ENCODE peak calls at places on chromosomes 6 and 20, in five cellular contexts. M is HCT116, G is SK-N-SH, Y is HepG2, U is GM12878. S is an unnamed sample. For H3K36me3, the result is how much of the 10 kb centered on the place peaks cover.

GRCh38 chr6:167714166-167714565 is 112.5 kb upstream of the AFDN start:
- DNase-seq in Y (no peak), U (no peak), M (no peak), G (no peak), S (no peak)

GRCh38 chr6:51866001-51866400 is 221.4 kb downstream of the PKHD1 start:
- DNase-seq in G (no peak), M (no peak), U (no peak), Y (no peak), S (no peak)

GRCh38 chr20:44651507-44652373 is at the start of gene ADA:
- DNase-seq in Y (peak), G (peak), M (no peak), U (no peak), S (no peak)

GRCh38 chr20:25315418-25316210 is 67.7 kb downstream of the PYGB start:
- DNase-seq in U (no peak), G (no peak), M (no peak), Y (no peak), S (no peak)

GRCh38 chr6:138538390-138539031 is 39.2 kb upstream of the NHSL1 start:
- DNase-seq in U (no peak), M (no peak), Y (peak), G (no peak), S (no peak)

GRCh38 chr6:104623052-104623690 is 236.5 kb downstream of the HACE1 start:
- DNase-seq in U (no peak), M (no peak), G (no peak), Y (no peak), S (no peak)

GRCh38 chr20:6730929-6731328 is 36.6 kb upstream of the BMP2 start:
- DNase-seq in Y (no peak), M (no peak), U (no peak), G (no peak), S (no peak)

GRCh38 chr20:25076731-25077609 is 5.0 kb downstream of the VSX1 start:
- DNase-seq in M (peak), G (peak), U (no peak), Y (peak), S (peak)

GRCh38 chr6:137277971-137278602 is 58.9 kb upstream of the IFNGR1 start:
- DNase-seq in Y (peak), G (no peak), U (no peak), M (peak), S (peak)

GRCh38 chr20:60921021-60921622 is 330.9 kb upstream of the CDH4 start:
- DNase-seq in U (no peak), G (no peak), Y (peak), M (no peak), S (no peak)

GRCh38 chr20:59485576-59486250 is 118.6 kb upstream of the PHACTR3 start:
- DNase-seq in G (no peak), Y (no peak), M (no peak), U (no peak), S (no peak)

GRCh38 chr20:20362774-20363435 is 5.0 kb upstream of the INSM1 start:
- DNase-seq in Y (no peak), M (no peak), U (no peak), G (peak), S (no peak)

GRCh38 chr6:110178626-110179405 is 654 bp downstream of the WASF1 start:
- DNase-seq in M (peak), Y (peak), U (no peak), G (peak), S (peak)

GRCh38 chr6:140846518-140847277 is 1286.0 kb upstream of the GJE1 start:
- DNase-seq in Y (no peak), G (no peak), M (no peak), U (no peak), S (no peak)

GRCh38 chr6:139778688-139779087 is 404.2 kb upstream of the CITED2 start:
- DNase-seq in U (no peak), Y (no peak), M (no peak), G (no peak), S (no peak)

GRCh38 chr6:23637296-23637695 is 488.7 kb upstream of the NRSN1 start:
- DNase-seq in U (no peak), G (no peak), M (no peak), Y (no peak), S (no peak)

GRCh38 chr6:162234631-162235030 is 492.9 kb downstream of the PRKN start:
- DNase-seq in U (no peak), M (no peak), Y (peak), G (no peak), S (no peak)

DNA sequence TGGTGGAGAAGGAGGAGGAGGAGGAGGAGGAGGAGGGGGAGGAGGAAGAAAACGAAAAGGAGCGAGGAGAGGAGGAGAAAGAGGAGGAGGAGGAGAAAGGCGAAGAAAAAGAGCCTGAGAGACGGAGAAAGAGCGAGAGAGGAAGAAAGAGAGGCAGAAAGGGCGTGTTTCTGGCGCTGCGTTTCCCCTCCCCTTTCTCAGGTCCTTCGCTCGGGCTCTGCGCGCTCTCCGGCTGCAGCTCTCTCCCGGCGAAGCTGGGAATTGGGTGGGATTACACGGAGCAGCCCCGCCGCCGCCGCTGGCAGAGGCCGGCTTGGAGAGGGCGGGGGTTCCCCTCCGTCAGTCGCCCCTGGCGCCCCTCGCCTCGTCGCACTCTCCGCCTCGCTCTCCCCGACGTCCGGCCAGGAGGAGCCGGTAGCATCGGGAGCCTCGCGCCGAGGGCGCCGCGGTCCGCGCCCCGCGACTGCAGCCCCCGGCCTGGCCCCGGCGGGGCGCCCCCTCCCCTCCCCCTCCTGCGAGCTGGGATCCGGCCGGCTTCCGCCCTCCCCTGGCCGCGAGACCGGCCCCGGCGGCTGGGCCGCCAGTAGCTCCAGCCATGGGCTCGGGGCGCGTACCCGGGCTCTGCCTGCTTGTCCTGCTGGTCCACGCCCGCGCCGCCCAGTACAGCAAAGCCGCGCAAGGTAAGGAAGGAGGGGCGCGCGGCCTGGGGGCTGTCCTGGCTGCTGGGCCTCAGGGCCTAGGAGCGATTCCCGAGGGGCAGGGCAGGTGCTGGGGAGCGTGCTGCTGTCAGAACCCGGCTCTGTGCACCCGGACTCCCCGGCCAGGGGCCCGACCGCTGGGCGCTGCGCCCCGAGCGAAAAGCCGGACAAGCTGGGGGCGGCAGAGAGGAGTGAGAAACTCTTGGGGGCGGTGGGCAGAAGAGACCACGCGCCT is at the start of gene SCUBE3:
- DNase-seq in U (no peak), G (peak), Y (no peak), M (no peak), S (no peak)
- TF ChIP-seq REST in U (no peak), G (no peak), Y (no peak), M (no peak), S (no peak)

DNA sequence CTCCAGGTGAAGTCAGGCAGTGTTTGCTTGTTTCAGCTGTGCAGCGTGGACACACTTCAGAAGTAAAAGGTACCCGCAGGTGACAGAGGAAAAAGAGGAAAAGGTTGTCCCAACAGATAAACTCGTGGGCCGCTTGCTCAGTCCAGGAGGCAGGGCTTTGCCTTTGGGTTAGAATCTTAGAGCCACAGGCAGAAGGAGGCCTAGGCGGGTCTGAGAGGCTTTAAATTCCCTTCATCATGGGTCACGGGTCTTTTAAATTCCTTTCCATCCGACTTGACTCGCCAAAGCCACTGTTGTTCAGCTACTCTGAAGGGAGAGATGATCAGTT is 48.2 kb downstream of the AGPAT4 start:
- DNase-seq in M (no peak), U (no peak), G (no peak), Y (no peak), S (no peak)
- H3K36me3 ChIP-seq in M (under half), U (under half), G (under half), Y (under half), S (under half)

GRCh38 chr6:2503816-2504494 is 246.8 kb downstream of the MYLK4 start:
- DNase-seq in G (no peak), U (no peak), Y (peak), M (no peak), S (no peak)

GRCh38 chr6:2504495-2505064 is 246.1 kb downstream of the MYLK4 start:
- DNase-seq in U (no peak), M (no peak), G (no peak), Y (no peak), S (no peak)

GRCh38 chr6:2507016-2507415 is 243.7 kb downstream of the MYLK4 start:
- DNase-seq in G (no peak), M (no peak), U (no peak), Y (no peak), S (no peak)

GRCh38 chr6:2507638-2508037 is 243.1 kb downstream of the MYLK4 start:
- DNase-seq in G (no peak), Y (no peak), M (no peak), U (no peak), S (no peak)

DNA sequence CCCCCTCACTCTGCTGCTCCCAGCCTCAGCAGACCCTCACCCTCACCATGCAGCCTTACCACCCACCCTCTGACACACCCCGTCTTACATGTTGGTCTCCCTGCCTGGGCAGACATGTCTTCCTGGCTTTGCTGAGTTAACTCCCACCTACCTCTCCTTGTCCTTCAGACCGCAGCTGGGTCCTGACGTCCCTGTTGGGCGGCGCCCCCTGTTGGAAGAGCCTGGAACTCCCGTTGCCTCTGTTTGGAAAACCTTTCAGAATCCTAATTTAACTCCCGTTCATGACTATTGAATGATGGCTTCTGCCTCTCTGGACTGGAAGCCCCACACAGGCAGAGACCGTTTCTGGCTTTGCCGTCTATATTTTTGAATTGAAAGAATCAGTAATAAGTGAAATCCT is 245.1 kb downstream of the MYLK4 start:
- DNase-seq in G (peak), M (peak), Y (no peak), U (no peak), S (no peak)
- TF ChIP-seq REST in G (no peak), M (no peak), Y (no peak), U (no peak), S (no peak)

GRCh38 chr20:50412069-50412468 is 98.1 kb upstream of the PTPN1 start:
- DNase-seq in G (no peak), M (no peak), Y (no peak), U (no peak), S (no peak)
- H3K36me3 ChIP-seq in G (under half), M (under half), Y (under half), U (under half), S (under half)

S was measured in Panc1.